ENCODE peak calls at places on chromosome 3, in eight cellular contexts. C, B, G, N, M, Z, T and E are unnamed samples.

GRCh38 chr3:150464684-150465083 is 56.6 kb downstream of the TSC22D2 start:
- DNase-seq in G (no peak), B (no peak), C (no peak), T (no peak), M (no peak), N (no peak), Z (no peak), E (no peak)

GRCh38 chr3:171461087-171461917 is 1.1 kb upstream of the TNIK start:
- DNase-seq in B (no peak), T (peak; percentile 18), Z (no peak), M (peak; percentile 57), G (no peak), C (peak; percentile 78), N (no peak), E (peak; percentile 20)

GRCh38 chr3:134052370-134052769 is 22.6 kb upstream of the SLCO2A1 start:
- DNase-seq in N (peak; percentile 31), M (no peak), B (no peak), G (no peak), Z (peak; percentile 16), C (no peak), T (no peak), E (no peak)

GRCh38 chr3:181868576-181868975 is 156.9 kb downstream of the SOX2 start:
- DNase-seq in M (no peak), N (peak; percentile 6), G (no peak), B (no peak), C (no peak), Z (no peak), T (no peak), E (no peak)

GRCh38 chr3:122665226-122665786 is 15.3 kb upstream of the PARP14 start:
- DNase-seq in C (no peak), B (no peak), N (no peak), M (no peak), T (no peak), Z (no peak), G (no peak), E (no peak)

GRCh38 chr3:46857485-46858341 is 5.5 kb downstream of the MYL3 start:
- DNase-seq in B (no peak), G (no peak), T (no peak), C (no peak), Z (peak; percentile 37), N (peak; percentile 75), M (no peak), E (no peak)

GRCh38 chr3:126460386-126460785 is 15.3 kb downstream of the ZXDC start:
- DNase-seq in B (no peak), C (no peak), G (no peak), Z (peak; percentile 44), T (no peak), M (no peak), N (peak; percentile 28), E (no peak)

GRCh38 chr3:10198761-10199688 is 34.3 kb downstream of the IRAK2 start:
- DNase-seq in B (no peak), N (no peak), T (peak; percentile 50), Z (no peak), G (peak; percentile 80), M (peak; percentile 34), C (peak; percentile 76), E (peak; percentile 50)

GRCh38 chr3:107347717-107348116 is 29.5 kb upstream of the CCDC54 start:
- DNase-seq in G (no peak), M (no peak), B (no peak), C (no peak), T (no peak), N (no peak), Z (no peak), E (no peak)

GRCh38 chr3:81279481-81280273 is 481.8 kb downstream of the GBE1 start:
- DNase-seq in T (no peak), B (no peak), C (no peak), M (no peak), N (no peak), Z (no peak), G (no peak), E (no peak)

GRCh38 chr3:12175844-12176453 is 17.2 kb upstream of the TIMP4 start:
- DNase-seq in M (peak; percentile 58), N (no peak), Z (no peak), B (no peak), G (no peak), C (peak; percentile 57), T (peak; percentile 60), E (peak; percentile 26)

GRCh38 chr3:15884132-15884531 is 86.4 kb upstream of the ANKRD28 start:
- DNase-seq in Z (no peak), G (no peak), B (no peak), T (no peak), M (no peak), C (no peak), N (no peak), E (no peak)

GRCh38 chr3:136586580-136586979 is 165.6 kb downstream of the STAG1 start:
- DNase-seq in G (no peak), N (no peak), B (no peak), Z (no peak), T (no peak), M (no peak), C (no peak), E (no peak)

GRCh38 chr3:4320453-4320852 is 17.3 kb downstream of the SETMAR start:
- DNase-seq in G (no peak), B (no peak), C (no peak), T (no peak), N (no peak), Z (no peak), M (no peak), E (no peak)

GRCh38 chr3:42831321-42831713 is 22.1 kb downstream of the ACKR2 start:
- DNase-seq in B (peak; percentile 78), T (peak; percentile 18), Z (peak; percentile 85), N (peak; percentile 94), G (no peak), C (peak; percentile 72), M (peak; percentile 78), E (peak; percentile 67)

GRCh38 chr3:183108002-183108449 is 8.7 kb upstream of the MCCC1 start:
- DNase-seq in B (no peak), G (no peak), T (no peak), Z (no peak), N (no peak), C (peak; percentile 43), M (no peak), E (no peak)

GRCh38 chr3:38039101-38039898 is at the start of gene DLEC1:
- DNase-seq in B (peak; percentile 68), T (no peak), C (peak; percentile 73), Z (no peak), M (peak; percentile 59), N (peak; percentile 91), G (no peak), E (peak; percentile 39)

GRCh38 chr3:39166134-39166710 is 12.8 kb upstream of the CSRNP1 start:
- DNase-seq in N (no peak), Z (no peak), T (no peak), B (no peak), G (no peak), M (no peak), C (peak; percentile 54), E (no peak)

GRCh38 chr3:31522152-31522551 is 10.6 kb upstream of the STT3B start:
- DNase-seq in C (peak; percentile 90), M (peak; percentile 7), T (no peak), Z (no peak), G (no peak), B (no peak), N (no peak), E (no peak)

GRCh38 chr3:56251343-56251945 is 216.8 kb downstream of the ERC2 start:
- DNase-seq in Z (no peak), G (peak; percentile 8), C (peak; percentile 52), T (peak; percentile 19), B (no peak), N (no peak), M (peak; percentile 49), E (peak; percentile 12)

GRCh38 chr3:159102001-159102400 is 300.1 kb downstream of the MFSD1 start:
- DNase-seq in M (no peak), Z (no peak), B (no peak), N (no peak), G (no peak), T (no peak), C (no peak), E (no peak)

GRCh38 chr3:152205097-152205593 is 63.6 kb upstream of the MBNL1 start:
- DNase-seq in C (peak; percentile 92), G (no peak), Z (no peak), N (no peak), B (no peak), T (no peak), M (no peak), E (no peak)
- TF ChIP-seq POLR2A in C (peak; percentile 44), G (no peak), Z (no peak), N (no peak), B (no peak), T (no peak), M (no peak), E (no peak)

GRCh38 chr3:184241447-184242296 is 7.1 kb downstream of the ALG3 start:
- DNase-seq in N (no peak), T (no peak), M (peak; percentile 91), C (peak; percentile 46), B (no peak), G (no peak), Z (no peak), E (no peak)
- H3K4me3 ChIP-seq in N (no peak overlapping the region), T (no peak overlapping the region), M (no peak overlapping the region), C (no peak overlapping the region), B (peak overlapping the region; percentile 54), G (no peak overlapping the region), Z (peak overlapping the region; percentile 22), E (no peak overlapping the region)

GRCh38 chr3:194270627-194271458 is 80.3 kb downstream of the CPN2 start:
- DNase-seq in T (no peak), C (peak; percentile 21), G (no peak), N (peak; percentile 97), B (no peak), M (peak; percentile 94), Z (peak; percentile 94), E (peak; percentile 95)

GRCh38 chr3:194272861-194273266 is 78.3 kb downstream of the CPN2 start:
- DNase-seq in Z (peak; percentile 84), C (no peak), T (no peak), G (no peak), N (peak; percentile 91), B (no peak), M (no peak), E (no peak)

GRCh38 chr3:194272221-194272620 is 78.9 kb downstream of the CPN2 start:
- DNase-seq in M (no peak), G (no peak), N (peak; percentile 83), Z (peak; percentile 73), T (no peak), B (no peak), C (no peak), E (no peak)

GRCh38 chr3:194269610-194270145 is 81.5 kb downstream of the CPN2 start:
- DNase-seq in T (no peak), Z (peak; percentile 91), N (peak; percentile 95), B (peak; percentile 41), G (no peak), C (no peak), M (peak; percentile 60), E (peak; percentile 37)

GRCh38 chr3:194271459-194272035 is 79.6 kb downstream of the CPN2 start:
- DNase-seq in M (no peak), B (no peak), C (peak; percentile 38), T (no peak), G (no peak), N (no peak), Z (no peak), E (no peak)
- TF ChIP-seq POLR2A in M (no peak), B (no peak), C (no peak), T (no peak), G (no peak), N (no peak), Z (no peak), E (no peak)

DNA sequence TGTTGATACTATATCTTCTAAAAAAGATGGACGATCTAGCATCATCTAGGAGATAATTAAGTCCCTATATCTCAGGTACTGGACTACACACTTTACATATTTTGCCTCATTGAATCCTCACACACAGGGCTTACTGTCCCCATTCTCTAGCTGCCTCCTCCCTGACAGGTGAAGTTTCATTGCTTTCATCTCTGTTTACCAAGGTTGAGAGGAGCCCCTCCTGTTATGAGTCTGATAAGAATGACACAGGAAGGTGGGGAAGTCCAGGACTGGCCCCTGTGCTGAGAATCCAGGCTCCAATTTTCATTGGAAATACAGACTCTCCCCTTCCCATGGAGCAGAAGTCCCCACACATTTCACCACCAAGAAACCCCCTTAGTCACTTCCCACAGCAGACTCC is 105.2 kb downstream of the XXYLT1 start:
- DNase-seq in C (no peak), M (no peak), G (no peak), B (no peak), N (no peak), Z (no peak), T (no peak), E (no peak)
- H3K4me3 ChIP-seq in C (no peak overlapping the region), M (no peak overlapping the region), G (no peak overlapping the region), B (no peak overlapping the region), N (no peak overlapping the region), Z (no peak overlapping the region), T (no peak overlapping the region), E (no peak overlapping the region)